ENCODE peak calls at places on chromosomes 2 and 18, in five cellular contexts. One of them, this sample, is unnamed.

GRCh38 chr2:113219889-113220641 is 46.3 kb downstream of the PSD4 start:
- DNase-seq in cardiac fibroblast: peak
- DNase-seq in WTC11: no peak
- DNase-seq in endothelial cell of umbilical vein: no peak
- DNase-seq in activated CD4-positive, alpha-beta T cell treated with anti-CD3 and anti-CD28 coated beads, Interleukin-2, amount 50 U/mL, for 1 hour: no peak
- DNase-seq in this sample: peak

GRCh38 chr2:119049968-119050657 is 108.1 kb downstream of the MARCO start:
- DNase-seq in cardiac fibroblast: peak
- DNase-seq in WTC11: peak
- DNase-seq in endothelial cell of umbilical vein: no peak
- DNase-seq in activated CD4-positive, alpha-beta T cell treated with anti-CD3 and anti-CD28 coated beads, Interleukin-2, amount 50 U/mL, for 1 hour: no peak
- DNase-seq in this sample: no peak

GRCh38 chr2:69601179-69601612 is 42.3 kb downstream of the AAK1 start:
- DNase-seq in cardiac fibroblast: peak
- DNase-seq in WTC11: no peak
- DNase-seq in endothelial cell of umbilical vein: peak
- DNase-seq in activated CD4-positive, alpha-beta T cell treated with anti-CD3 and anti-CD28 coated beads, Interleukin-2, amount 50 U/mL, for 1 hour: no peak
- DNase-seq in this sample: peak

GRCh38 chr2:95372216-95372829 is 30.2 kb upstream of the FAHD2A start:
- DNase-seq in cardiac fibroblast: no peak
- DNase-seq in WTC11: no peak
- DNase-seq in endothelial cell of umbilical vein: no peak
- DNase-seq in activated CD4-positive, alpha-beta T cell treated with anti-CD3 and anti-CD28 coated beads, Interleukin-2, amount 50 U/mL, for 1 hour: no peak
- DNase-seq in this sample: no peak

GRCh38 chr18:8607776-8608682 is 1.2 kb upstream of the RAB12 start:
- DNase-seq in cardiac fibroblast: peak
- DNase-seq in WTC11: no peak
- DNase-seq in endothelial cell of umbilical vein: no peak
- DNase-seq in activated CD4-positive, alpha-beta T cell treated with anti-CD3 and anti-CD28 coated beads, Interleukin-2, amount 50 U/mL, for 1 hour: no peak
- DNase-seq in this sample: no peak

GRCh38 chr2:179694963-179695362 is 166.4 kb downstream of the ZNF385B start:
- DNase-seq in cardiac fibroblast: no peak
- DNase-seq in WTC11: no peak
- DNase-seq in endothelial cell of umbilical vein: no peak
- DNase-seq in activated CD4-positive, alpha-beta T cell treated with anti-CD3 and anti-CD28 coated beads, Interleukin-2, amount 50 U/mL, for 1 hour: no peak
- DNase-seq in this sample: no peak

GRCh38 chr2:111975053-111975552 is 76.7 kb downstream of the MERTK start:
- DNase-seq in cardiac fibroblast: peak
- DNase-seq in WTC11: no peak
- DNase-seq in endothelial cell of umbilical vein: peak
- DNase-seq in activated CD4-positive, alpha-beta T cell treated with anti-CD3 and anti-CD28 coated beads, Interleukin-2, amount 50 U/mL, for 1 hour: no peak
- DNase-seq in this sample: peak

GRCh38 chr18:79928563-79928960 is 22.9 kb downstream of the SLC66A2 start:
- DNase-seq in cardiac fibroblast: no peak
- DNase-seq in WTC11: peak
- DNase-seq in endothelial cell of umbilical vein: no peak
- DNase-seq in activated CD4-positive, alpha-beta T cell treated with anti-CD3 and anti-CD28 coated beads, Interleukin-2, amount 50 U/mL, for 1 hour: no peak
- DNase-seq in this sample: no peak

GRCh38 chr2:43132523-43133301 is 93.7 kb downstream of the ZFP36L2 start:
- DNase-seq in cardiac fibroblast: no peak
- DNase-seq in WTC11: no peak
- DNase-seq in endothelial cell of umbilical vein: no peak
- DNase-seq in activated CD4-positive, alpha-beta T cell treated with anti-CD3 and anti-CD28 coated beads, Interleukin-2, amount 50 U/mL, for 1 hour: no peak
- DNase-seq in this sample: no peak

GRCh38 chr2:71639735-71640134 is 186.4 kb downstream of the DYSF start:
- DNase-seq in cardiac fibroblast: no peak
- DNase-seq in WTC11: no peak
- DNase-seq in endothelial cell of umbilical vein: no peak
- DNase-seq in activated CD4-positive, alpha-beta T cell treated with anti-CD3 and anti-CD28 coated beads, Interleukin-2, amount 50 U/mL, for 1 hour: no peak
- DNase-seq in this sample: no peak

GRCh38 chr2:19120941-19121750 is 237.3 kb downstream of the OSR1 start:
- DNase-seq in cardiac fibroblast: peak
- DNase-seq in WTC11: no peak
- DNase-seq in endothelial cell of umbilical vein: no peak
- DNase-seq in activated CD4-positive, alpha-beta T cell treated with anti-CD3 and anti-CD28 coated beads, Interleukin-2, amount 50 U/mL, for 1 hour: no peak
- DNase-seq in this sample: peak

GRCh38 chr2:170052151-170052550 is 125.8 kb upstream of the MYO3B start:
- DNase-seq in cardiac fibroblast: peak
- DNase-seq in WTC11: no peak
- DNase-seq in endothelial cell of umbilical vein: peak
- DNase-seq in activated CD4-positive, alpha-beta T cell treated with anti-CD3 and anti-CD28 coated beads, Interleukin-2, amount 50 U/mL, for 1 hour: no peak
- DNase-seq in this sample: peak

GRCh38 chr2:121902616-121903015 is 147.2 kb downstream of the TSN start:
- DNase-seq in cardiac fibroblast: no peak
- DNase-seq in WTC11: no peak
- DNase-seq in endothelial cell of umbilical vein: no peak
- DNase-seq in activated CD4-positive, alpha-beta T cell treated with anti-CD3 and anti-CD28 coated beads, Interleukin-2, amount 50 U/mL, for 1 hour: no peak
- DNase-seq in this sample: peak

GRCh38 chr18:3012306-3012919 is 531 bp downstream of the LPIN2 start:
- DNase-seq in cardiac fibroblast: peak
- DNase-seq in WTC11: peak
- DNase-seq in endothelial cell of umbilical vein: peak
- DNase-seq in activated CD4-positive, alpha-beta T cell treated with anti-CD3 and anti-CD28 coated beads, Interleukin-2, amount 50 U/mL, for 1 hour: peak
- DNase-seq in this sample: peak

This sample was measured in GM03348.